ENCODE peak calls at places on chromosomes 2 and 18, in four cellular contexts. W is foreskin fibroblast, P is cardiac fibroblast, K is HFF-Myc. Q is an unnamed sample.
A peak's percentile ranks its signal among the peaks of the same experiment; 100 is the strongest.

GRCh38 chr18:49971462-49971861 is 158.1 kb upstream of the ACAA2 start:
- DNase-seq in W (no peak), P (no peak), K (no peak), Q (no peak)

GRCh38 chr2:239751719-239752355 is 273.3 kb downstream of the NDUFA10 start:
- DNase-seq in W (no peak), P (no peak), K (no peak), Q (no peak)

GRCh38 chr2:120322329-120322728 is 23.6 kb upstream of the INHBB start:
- DNase-seq in W (no peak), P (no peak), K (no peak), Q (no peak)

GRCh38 chr2:31397099-31397498 is 17.4 kb downstream of the XDH start:
- DNase-seq in W (no peak), P (no peak), K (no peak), Q (no peak)

GRCh38 chr2:240229603-240230423 is 89.4 kb upstream of the OTOS start:
- DNase-seq in W (no peak), P (peak; percentile 76), K (no peak), Q (no peak)

GRCh38 chr2:78980871-78981270 is 44.6 kb upstream of the REG3G start:
- DNase-seq in W (no peak), P (no peak), K (no peak), Q (no peak)

GRCh38 chr2:174492963-174493431 is 6.2 kb upstream of the GPR155 start:
- DNase-seq in W (no peak), P (no peak), K (no peak), Q (no peak)

GRCh38 chr18:76518543-76519155 is 23.6 kb upstream of the ZNF516 start:
- DNase-seq in W (peak; percentile 32), P (peak; percentile 38), K (no peak), Q (no peak)

GRCh38 chr2:203328735-203329549 is 748 bp downstream of the ABI2 start:
- DNase-seq in W (peak; percentile 33), P (peak; percentile 35), K (no peak), Q (no peak)

GRCh38 chr2:190835303-190835930 is 45.2 kb upstream of the GLS start:
- DNase-seq in W (peak; percentile 84), P (peak; percentile 88), K (no peak), Q (no peak)

GRCh38 chr2:15212249-15212648 is 348.9 kb downstream of the NBAS start:
- DNase-seq in W (no peak), P (no peak), K (no peak), Q (no peak)

GRCh38 chr18:74430231-74430630 is 26.9 kb downstream of the DIPK1C start:
- DNase-seq in W (no peak), P (no peak), K (no peak), Q (no peak)

GRCh38 chr2:230901006-230901405 is 24.0 kb downstream of the GPR55 start:
- DNase-seq in W (no peak), P (no peak), K (no peak), Q (no peak)

GRCh38 chr2:117128471-117128870 is 686.0 kb upstream of the DDX18 start:
- DNase-seq in W (no peak), P (no peak), K (no peak), Q (no peak)

GRCh38 chr2:41963661-41964525 is 83.9 kb upstream of the PKDCC start:
- DNase-seq in W (no peak), P (no peak), K (no peak), Q (no peak)

GRCh38 chr2:30629866-30630265 is 177.4 kb downstream of the CAPN13 start:
- DNase-seq in W (peak; percentile 59), P (peak; percentile 79), K (no peak), Q (no peak)

GRCh38 chr2:173271135-173271534 is 83.5 kb upstream of the CDCA7 start:
- DNase-seq in W (no peak), P (no peak), K (no peak), Q (no peak)

GRCh38 chr2:173272895-173273294 is 81.8 kb upstream of the CDCA7 start:
- DNase-seq in W (no peak), P (no peak), K (no peak), Q (no peak)

GRCh38 chr2:173271825-173272224 is 82.8 kb upstream of the CDCA7 start:
- DNase-seq in W (peak; percentile 12), P (peak; percentile 47), K (no peak), Q (no peak)
- TF ChIP-seq CTCF in W (no peak), P (no peak), K (no peak), Q (no peak)

GRCh38 chr2:144099746-144100438 is 420.0 kb downstream of the ZEB2 start:
- DNase-seq in W (peak; percentile 51), P (peak; percentile 90), K (no peak), Q (no peak)
- TF ChIP-seq CTCF in W (peak; percentile 36), P (peak; percentile 59), K (peak; percentile 12), Q (no peak)

GRCh38 chr2:46256563-46257142 is 40.6 kb upstream of the EPAS1 start:
- DNase-seq in W (no peak), P (no peak), K (no peak), Q (no peak)
- TF ChIP-seq CTCF in W (no peak), P (no peak), K (no peak), Q (no peak)

GRCh38 chr2:28320371-28320770 is 72.3 kb upstream of the FOSL2 start:
- DNase-seq in W (no peak), P (no peak), K (no peak), Q (no peak)

GRCh38 chr2:28318023-28318422 is 74.6 kb upstream of the FOSL2 start:
- DNase-seq in W (no peak), P (no peak), K (no peak), Q (no peak)

GRCh38 chr2:28318462-28319117 is 74.1 kb upstream of the FOSL2 start:
- DNase-seq in W (no peak), P (no peak), K (no peak), Q (no peak)

GRCh38 chr2:28320009-28320365 is 72.7 kb upstream of the FOSL2 start:
- DNase-seq in W (no peak), P (no peak), K (no peak), Q (no peak)

GRCh38 chr2:28319118-28320008 is 73.3 kb upstream of the FOSL2 start:
- DNase-seq in W (no peak), P (no peak), K (no peak), Q (no peak)
- TF ChIP-seq CTCF in W (no peak), P (no peak), K (no peak), Q (no peak)

GRCh38 chr2:198282061-198282460 is 477.7 kb downstream of the PLCL1 start:
- DNase-seq in W (no peak), P (no peak), K (no peak), Q (no peak)

GRCh38 chr2:198283149-198283548 is 478.8 kb downstream of the PLCL1 start:
- DNase-seq in W (no peak), P (peak; percentile 43), K (no peak), Q (no peak)

GRCh38 chr2:198285216-198285615 is 480.8 kb downstream of the PLCL1 start:
- DNase-seq in W (no peak), P (no peak), K (no peak), Q (no peak)

GRCh38 chr2:198280145-198280544 is 475.8 kb downstream of the PLCL1 start:
- DNase-seq in W (no peak), P (no peak), K (no peak), Q (no peak)
- TF ChIP-seq CTCF in W (no peak), P (no peak), K (no peak), Q (no peak)

DNA sequence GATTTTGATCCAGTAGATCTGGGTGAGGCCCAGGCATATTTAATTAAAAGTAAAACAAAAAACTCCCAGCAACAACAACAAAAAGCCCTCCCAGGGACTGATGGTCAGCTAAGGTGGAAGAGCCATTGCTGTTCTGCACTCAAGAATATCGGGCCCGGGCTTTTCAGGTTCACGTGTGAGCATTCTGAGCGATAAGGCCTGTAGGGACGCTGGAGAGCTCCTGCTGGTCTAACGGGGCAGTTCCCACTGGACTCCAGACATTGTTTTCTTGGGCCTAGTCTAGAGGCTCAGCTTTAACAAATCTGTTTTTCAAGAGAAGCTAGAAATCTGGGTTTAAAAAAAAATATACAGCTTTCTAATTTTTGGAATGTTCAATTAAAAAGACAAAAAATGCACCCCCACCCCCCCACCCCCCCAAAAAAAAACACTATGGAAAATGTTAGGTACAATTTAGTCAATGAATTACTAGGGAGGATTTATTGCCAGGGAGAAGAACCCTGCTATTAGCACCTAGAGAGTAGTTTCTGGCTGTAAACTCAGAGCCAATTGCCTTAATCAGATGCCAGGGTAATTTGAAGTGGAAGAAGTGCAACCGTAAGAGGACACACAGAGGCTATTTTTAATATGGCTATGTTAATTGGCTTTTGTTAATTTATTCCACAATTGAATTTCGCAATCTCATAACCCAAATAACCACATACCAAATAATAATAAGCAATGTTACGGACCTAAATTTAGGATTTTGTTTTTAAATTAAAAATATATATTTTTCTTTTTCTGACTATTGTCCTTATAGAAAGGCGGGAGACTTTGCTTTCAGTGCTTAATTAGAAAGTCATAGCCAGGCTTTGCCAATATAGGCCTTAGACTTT is 78.9 kb downstream of the MAP4K4 start:
- DNase-seq in W (no peak), P (peak; percentile 56), K (no peak), Q (no peak)
- TF ChIP-seq CTCF in W (no peak), P (peak; percentile 66), K (peak; percentile 35), Q (no peak)

DNA sequence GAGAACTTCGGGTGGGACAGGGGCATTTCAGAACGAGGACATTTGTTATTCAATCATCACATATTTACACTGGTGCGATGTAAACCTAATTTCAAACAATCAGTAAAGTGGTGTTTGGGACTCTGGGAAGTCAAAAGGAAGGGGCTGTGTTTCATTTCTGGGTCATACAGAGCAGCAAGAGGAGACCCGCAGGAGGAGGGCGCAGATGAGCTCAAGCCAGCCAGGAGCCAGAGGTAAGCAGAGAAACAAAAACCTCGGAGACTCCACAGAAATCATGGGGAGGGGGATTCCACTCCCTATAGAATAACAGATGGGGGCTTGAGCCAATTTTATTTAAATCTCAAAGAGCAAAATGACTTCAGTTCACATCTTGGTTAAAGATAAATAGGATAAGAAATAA is 55.4 kb downstream of the NEB start:
- DNase-seq in W (no peak), P (no peak), K (no peak), Q (no peak)
- TF ChIP-seq CTCF in W (no peak), P (no peak), K (no peak), Q (no peak)

GRCh38 chr18:12278153-12278764 is 24.1 kb downstream of the CIDEA start:
- DNase-seq in W (no peak), P (peak; percentile 34), K (no peak), Q (no peak)
- TF ChIP-seq CTCF in W (peak; percentile 17), P (no peak), K (peak; percentile 24), Q (no peak)

Q was measured in AG09319.